ENCODE peak calls at places on chromosome 13, in seven cellular contexts. D, B, F, J, H, K and V are unnamed samples.
A peak's percentile ranks its signal among the peaks of the same experiment; 100 is the strongest.

GRCh38 chr13:33072282-33072681 is 56.1 kb downstream of the KL start:
- DNase-seq in J (no peak), D (no peak), K (no peak), H (no peak), F (no peak), B (no peak), V (no peak)

GRCh38 chr13:50424993-50425392 is 409.7 kb downstream of the KCNRG start:
- DNase-seq in K (no peak), H (no peak), F (no peak), D (no peak), B (no peak), J (no peak), V (no peak)

GRCh38 chr13:114087430-114087829 is 45.0 kb downstream of the RASA3 start:
- DNase-seq in H (no peak), B (no peak), J (no peak), F (no peak), K (peak; percentile 54), D (peak; percentile 4), V (no peak)

GRCh38 chr13:78978381-78978998 is 319.5 kb upstream of the OBI1 start:
- DNase-seq in J (no peak), D (peak; percentile 14), B (no peak), H (peak; percentile 49), K (peak; percentile 65), F (peak; percentile 41), V (peak; percentile 51)

GRCh38 chr13:31846984-31847752 is 107.8 kb downstream of the RXFP2 start:
- DNase-seq in K (peak; percentile 35), D (peak; percentile 41), B (no peak), F (no peak), J (peak; percentile 21), H (no peak), V (no peak)

GRCh38 chr13:105634059-105634458 is 901.4 kb downstream of the EFNB2 start:
- DNase-seq in B (no peak), F (no peak), K (no peak), J (no peak), H (no peak), D (no peak), V (no peak)

GRCh38 chr13:28429685-28430290 is 65.1 kb downstream of the FLT1 start:
- DNase-seq in B (no peak), H (no peak), D (no peak), J (no peak), F (peak; percentile 47), K (no peak), V (no peak)

GRCh38 chr13:30752201-30752797 is 17.0 kb downstream of the ALOX5AP start:
- DNase-seq in B (no peak), D (peak; percentile 12), J (peak; percentile 52), H (no peak), K (no peak), F (no peak), V (no peak)

GRCh38 chr13:19587635-19588300 is 26.4 kb upstream of the TPTE2 start:
- DNase-seq in F (peak; percentile 46), B (no peak), J (no peak), H (no peak), K (no peak), D (no peak), V (no peak)

GRCh38 chr13:24670927-24671326 is 9.3 kb upstream of the ATP12A start:
- DNase-seq in B (no peak), H (no peak), J (no peak), F (no peak), D (no peak), K (peak; percentile 77), V (peak; percentile 30)

GRCh38 chr13:29918845-29919244 is 68.4 kb upstream of the UBL3 start:
- DNase-seq in F (no peak), K (no peak), D (no peak), J (no peak), H (peak; percentile 73), B (no peak), V (no peak)

GRCh38 chr13:54029226-54029625 is 1000.6 kb downstream of the OLFM4 start:
- DNase-seq in H (no peak), B (no peak), D (no peak), K (no peak), J (no peak), F (peak; percentile 28), V (no peak)

GRCh38 chr13:103772576-103772975 is 706.4 kb upstream of the SLC10A2 start:
- DNase-seq in J (no peak), H (no peak), D (no peak), K (no peak), B (no peak), F (no peak), V (no peak)

GRCh38 chr13:97912139-97912535 is 41.3 kb upstream of the IPO5 start:
- DNase-seq in K (no peak), H (no peak), D (no peak), B (no peak), F (no peak), J (no peak), V (no peak)

GRCh38 chr13:97914537-97914936 is 38.9 kb upstream of the IPO5 start:
- DNase-seq in H (no peak), F (no peak), B (no peak), J (no peak), D (no peak), K (no peak), V (no peak)

GRCh38 chr13:97913206-97913605 is 40.3 kb upstream of the IPO5 start:
- DNase-seq in F (no peak), J (no peak), K (no peak), D (no peak), H (no peak), B (no peak), V (no peak)

DNA sequence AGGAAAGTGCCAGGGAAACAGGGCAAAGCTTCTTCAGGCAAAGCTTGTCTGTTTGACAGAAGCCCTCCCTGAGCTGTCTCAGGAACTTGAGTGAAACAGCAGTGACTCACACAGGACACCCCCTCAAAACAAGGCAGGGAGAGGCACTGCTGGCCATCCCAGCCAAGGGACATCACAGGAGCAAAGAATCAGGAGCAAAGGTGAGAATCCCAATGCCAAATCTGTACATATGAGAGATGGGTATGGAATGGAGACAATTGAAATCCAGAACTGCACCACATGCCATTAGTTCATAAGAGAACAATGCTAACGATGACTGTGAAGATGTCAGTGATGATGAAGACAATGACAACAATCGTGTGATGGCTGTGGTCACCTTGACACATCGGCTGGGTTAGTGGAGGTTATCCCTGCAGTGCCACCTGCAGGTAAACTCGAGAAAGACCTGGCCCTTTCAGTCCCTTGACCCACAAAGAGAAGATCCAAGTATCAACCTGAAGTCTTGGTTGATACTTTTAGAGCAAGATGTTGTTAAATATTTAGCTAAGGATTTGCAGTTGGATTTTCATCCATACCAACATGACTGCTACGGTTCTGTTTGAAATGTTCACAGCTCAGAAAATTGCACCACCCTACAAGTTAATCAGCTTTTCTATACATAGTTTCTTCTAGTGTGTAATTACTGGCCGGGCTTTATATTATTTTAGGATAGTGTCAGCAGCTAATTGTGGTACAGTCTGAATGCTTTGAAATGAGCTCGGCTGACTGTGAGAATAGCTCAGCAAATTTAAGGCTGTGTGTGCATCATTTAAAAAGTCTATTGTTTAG is 42.0 kb upstream of the IPO5 start:
- DNase-seq in F (peak; percentile 38), B (no peak), J (no peak), K (peak; percentile 39), H (no peak), D (no peak), V (no peak)
- TF ChIP-seq CTCF in F (peak; percentile 37), B (peak; percentile 19), J (peak; percentile 22), K (peak; percentile 63), H (no peak), D (peak; percentile 34), V (peak; percentile 28)

GRCh38 chr13:113083022-113083373 is 22.6 kb upstream of the F7 start:
- DNase-seq in B (peak; percentile 29), H (no peak), K (no peak), F (no peak), J (no peak), D (no peak), V (no peak)
- TF ChIP-seq CTCF in B (no peak), H (no peak), K (no peak), F (no peak), J (no peak), D (no peak), V (no peak)

DNA sequence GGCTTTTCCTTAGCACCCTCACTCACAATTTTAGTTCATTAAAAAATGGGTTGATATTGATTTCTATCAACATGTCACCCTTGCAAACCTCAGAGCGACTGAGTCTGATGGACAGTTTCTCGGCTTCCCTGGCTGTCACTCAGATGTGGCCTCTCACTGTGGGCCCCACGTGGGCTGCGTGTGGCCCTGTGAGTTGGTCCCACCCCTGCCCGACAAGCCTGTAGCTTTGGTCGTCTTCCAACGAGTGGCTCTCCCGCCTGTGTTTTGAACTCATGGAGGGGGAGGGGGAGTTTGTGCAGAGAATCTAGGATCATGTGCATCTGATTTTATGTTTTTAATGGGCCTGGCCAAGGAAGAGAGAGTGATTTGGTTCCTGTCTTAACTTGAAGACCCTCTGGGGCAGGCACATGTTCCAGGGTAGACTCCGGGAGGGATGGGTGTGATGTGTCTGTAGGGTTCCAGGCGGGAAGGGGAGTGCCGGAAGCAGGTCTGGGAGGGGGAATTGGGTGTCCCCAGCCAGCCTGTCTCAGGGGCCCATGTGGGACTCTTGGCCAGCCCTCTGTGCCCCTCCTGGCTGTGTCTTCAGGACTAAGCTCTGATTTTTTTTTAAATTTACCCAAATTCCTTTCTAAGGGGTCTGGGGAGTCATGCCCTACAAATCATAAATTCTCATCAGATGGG is 18.9 kb downstream of the ATP11A start:
- DNase-seq in D (no peak), H (no peak), J (no peak), K (no peak), F (no peak), B (no peak), V (no peak)
- TF ChIP-seq CTCF in D (no peak), H (no peak), J (no peak), K (no peak), F (no peak), B (no peak), V (no peak)

GRCh38 chr13:35824395-35824794 is 306.8 kb downstream of the DCLK1 start:
- DNase-seq in K (no peak), H (no peak), D (no peak), J (no peak), B (no peak), F (no peak), V (no peak)

GRCh38 chr13:35822666-35823065 is 308.5 kb downstream of the DCLK1 start:
- DNase-seq in F (no peak), K (peak; percentile 50), J (no peak), B (no peak), D (no peak), H (no peak), V (no peak)

GRCh38 chr13:35824825-35825224 is 306.4 kb downstream of the DCLK1 start:
- DNase-seq in K (no peak), D (no peak), H (no peak), F (no peak), B (no peak), J (no peak), V (no peak)

GRCh38 chr13:35830850-35831450 is 300.2 kb downstream of the DCLK1 start:
- DNase-seq in J (no peak), H (no peak), D (no peak), B (no peak), F (no peak), K (peak; percentile 27), V (no peak)

DNA sequence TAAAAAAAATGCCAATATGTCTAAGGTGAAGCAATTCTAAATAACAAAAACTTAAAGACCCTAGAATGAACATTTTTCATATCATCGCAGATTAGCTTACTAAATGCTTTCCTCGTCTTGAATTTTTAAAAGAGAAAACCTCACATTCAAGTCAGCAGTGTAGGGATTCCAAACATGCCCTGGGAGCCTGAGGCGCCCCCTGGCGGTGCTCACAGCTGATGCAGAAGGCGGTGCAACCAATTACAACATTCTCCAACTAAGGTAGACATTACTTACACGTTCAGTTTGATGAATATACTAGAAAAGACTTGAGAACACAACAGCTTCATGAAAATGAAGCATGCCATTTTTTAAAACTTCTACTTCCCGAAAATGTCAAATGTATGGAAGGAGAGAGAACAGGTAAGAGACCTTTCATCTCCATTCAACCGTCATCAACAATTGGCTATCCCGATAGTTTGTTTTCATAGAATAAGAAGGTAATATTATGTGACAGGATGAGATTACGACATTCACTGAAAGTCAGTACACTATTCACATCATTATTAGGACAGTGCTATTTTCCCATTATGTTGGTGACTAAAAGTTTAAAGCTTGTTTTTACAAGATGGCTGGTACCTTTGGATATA is 304.4 kb downstream of the DCLK1 start:
- DNase-seq in K (no peak), H (no peak), B (no peak), D (no peak), J (no peak), F (no peak), V (peak; percentile 15)
- TF ChIP-seq CTCF in K (peak; percentile 48), H (no peak), B (no peak), D (no peak), J (no peak), F (peak; percentile 8), V (peak; percentile 27)